ENCODE peak calls at places on chromosomes 16 and 17, in seven cellular contexts. P is breast epithelium, L is ELR, Z is nucleus accumbens, N is activated B cell treated with CpG ODN at 0.5 μM for 24 hours, X is AG08395, D is GOT3. J is an unnamed sample.

GRCh38 chr17:39365872-39366271 is 35.6 kb downstream of the FBXL20 start:
- DNase-seq in L (no peak), D (no peak), N (no peak), Z (no peak), P (no peak), X (no peak), J (no peak)

GRCh38 chr16:82761236-82761635 is 134.5 kb downstream of the CDH13 start:
- DNase-seq in X (peak), Z (no peak), N (no peak), L (peak), D (no peak), P (no peak), J (peak)

GRCh38 chr16:71628810-71629209 is 2.8 kb downstream of the MARVELD3 start:
- DNase-seq in Z (no peak), P (no peak), L (peak), N (no peak), X (no peak), D (no peak), J (no peak)

GRCh38 chr17:36939944-36940312 is 2.7 kb downstream of the LHX1 start:
- DNase-seq in D (no peak), N (no peak), Z (no peak), P (no peak), X (no peak), L (no peak), J (no peak)

GRCh38 chr17:45110676-45111611 is 21.4 kb downstream of the PLCD3 start:
- DNase-seq in N (no peak), P (no peak), D (no peak), X (peak), L (no peak), Z (peak), J (no peak)

GRCh38 chr17:40443988-40444899 is 994 bp downstream of the IGFBP4 start:
- DNase-seq in X (no peak), P (no peak), Z (no peak), L (peak), N (no peak), D (no peak), J (no peak)

GRCh38 chr17:76032073-76032779 is 5.1 kb upstream of the EVPL start:
- DNase-seq in X (no peak), Z (no peak), L (no peak), D (no peak), N (no peak), P (no peak), J (no peak)

GRCh38 chr17:45740553-45741330 is 43.4 kb upstream of the CRHR1 start:
- DNase-seq in P (peak), D (no peak), L (peak), X (peak), Z (no peak), N (no peak), J (no peak)

GRCh38 chr17:17075037-17075755 is 32.9 kb downstream of the MPRIP start:
- DNase-seq in D (no peak), Z (no peak), L (peak), P (peak), X (peak), N (no peak), J (no peak)

GRCh38 chr17:42111901-42112551 is 488 bp downstream of the DHX58 start:
- DNase-seq in L (peak), N (no peak), Z (no peak), X (peak), D (no peak), P (no peak), J (no peak)

GRCh38 chr17:8212312-8213180 is 2.2 kb upstream of the AURKB start:
- DNase-seq in Z (no peak), D (no peak), L (no peak), N (no peak), P (no peak), X (no peak), J (no peak)

GRCh38 chr17:72702998-72703397 is 389.5 kb downstream of the SLC39A11 start:
- DNase-seq in N (no peak), Z (no peak), X (no peak), D (no peak), P (no peak), L (peak), J (no peak)

GRCh38 chr17:77926967-77927366 is 31.5 kb upstream of the TNRC6C start:
- DNase-seq in D (no peak), L (no peak), Z (no peak), X (no peak), P (no peak), N (no peak), J (no peak)

GRCh38 chr16:678858-679807 is 1.1 kb upstream of the STUB1 start:
- DNase-seq in P (no peak), X (peak), D (peak), N (no peak), L (peak), Z (peak), J (peak)

GRCh38 chr16:86176462-86176861 is 277.5 kb downstream of the IRF8 start:
- DNase-seq in N (no peak), D (no peak), X (no peak), Z (no peak), P (no peak), L (no peak), J (no peak)

GRCh38 chr16:71658771-71659170 is 32.8 kb downstream of the MARVELD3 start:
- DNase-seq in N (no peak), L (no peak), X (no peak), D (no peak), Z (no peak), P (no peak), J (no peak)

GRCh38 chr17:59513934-59514841 is 51.2 kb upstream of the DHX40 start:
- DNase-seq in P (peak), Z (no peak), D (no peak), L (no peak), N (no peak), X (peak), J (no peak)

GRCh38 chr16:4597174-4597573 is 17.5 kb downstream of the UBALD1 start:
- DNase-seq in X (no peak), D (no peak), P (no peak), N (no peak), Z (peak), L (no peak), J (no peak)

GRCh38 chr16:12796498-12796897 is 7.2 kb downstream of the CPPED1 start:
- DNase-seq in L (peak), N (no peak), D (no peak), P (no peak), X (no peak), Z (no peak), J (no peak)

GRCh38 chr17:41539071-41539492 is 11.0 kb upstream of the KRT19 start:
- DNase-seq in P (peak), X (no peak), N (no peak), D (no peak), Z (no peak), L (no peak), J (no peak)

GRCh38 chr17:49498037-49498615 is 3.0 kb downstream of the NGFR start:
- DNase-seq in P (no peak), L (peak), Z (no peak), X (no peak), D (no peak), N (no peak), J (no peak)